ENCODE peak calls at places on chromosomes 6 and 20, in eight cellular contexts. E is cardiac fibroblast, X is uterus, K is fibroblast of lung, O is neuronal stem cell, L is lower leg skin, M is body of pancreas, Z is endothelial cell of umbilical vein. N is an unnamed sample.

GRCh38 chr20:44776977-44777376 is 31.3 kb downstream of the KCNK15 start:
- DNase-seq in M (no peak), O (peak; percentile 59), Z (peak; percentile 22), L (no peak), K (peak; percentile 23), E (peak; percentile 33), X (no peak), N (no peak)

GRCh38 chr20:60212695-60213094 is 254.5 kb downstream of the CDH26 start:
- DNase-seq in X (no peak), M (no peak), L (no peak), K (no peak), Z (no peak), E (no peak), O (no peak), N (no peak)

GRCh38 chr20:50611128-50611810 is 80.1 kb downstream of the RIPOR3 start:
- DNase-seq in Z (no peak), O (no peak), M (no peak), E (peak; percentile 18), L (no peak), K (peak; percentile 30), X (no peak), N (no peak)

GRCh38 chr6:42337985-42338572 is 113.6 kb downstream of the TRERF1 start:
- DNase-seq in O (no peak), K (no peak), X (no peak), L (no peak), M (no peak), Z (no peak), E (no peak), N (no peak)

GRCh38 chr6:143441010-143441409 is 9.5 kb downstream of the ADAT2 start:
- DNase-seq in X (no peak), L (no peak), Z (no peak), E (no peak), M (no peak), K (no peak), O (no peak), N (no peak)

GRCh38 chr6:50845499-50846108 is 26.9 kb downstream of the TFAP2B start:
- DNase-seq in L (no peak), Z (no peak), M (no peak), O (no peak), K (no peak), E (no peak), X (no peak), N (no peak)

GRCh38 chr6:128725271-128726233 is 157.4 kb upstream of the LAMA2 start:
- DNase-seq in M (no peak), O (peak; percentile 30), E (peak; percentile 68), K (peak; percentile 52), Z (peak; percentile 44), X (peak; percentile 18), L (no peak), N (no peak)

GRCh38 chr6:107962723-107963122 is 4.7 kb upstream of the SEC63 start:
- DNase-seq in K (no peak), L (no peak), E (no peak), O (no peak), M (no peak), X (no peak), Z (no peak), N (no peak)

GRCh38 chr20:33917813-33918525 is 75.7 kb upstream of the RALY start:
- DNase-seq in M (no peak), K (no peak), Z (no peak), X (no peak), L (no peak), E (peak; percentile 25), O (no peak), N (no peak)

GRCh38 chr6:129786548-129786947 is 74.6 kb downstream of the TMEM244 start:
- DNase-seq in O (no peak), M (no peak), E (no peak), Z (no peak), X (no peak), L (no peak), K (no peak), N (no peak)

GRCh38 chr6:139473239-139473701 is 98.8 kb upstream of the CITED2 start:
- DNase-seq in O (no peak), E (peak; percentile 34), L (no peak), M (peak; percentile 70), K (peak; percentile 56), X (peak; percentile 16), Z (no peak), N (no peak)

GRCh38 chr6:11143394-11144371 is 32.2 kb upstream of the ERVFRD-1 start:
- DNase-seq in E (peak; percentile 88), L (peak; percentile 95), M (peak; percentile 56), O (no peak), K (peak; percentile 95), Z (no peak), X (peak; percentile 61), N (peak; percentile 90)

GRCh38 chr20:1998715-1999114 is 4.9 kb upstream of the PDYN start:
- DNase-seq in X (no peak), E (no peak), Z (no peak), L (no peak), O (no peak), M (no peak), K (no peak), N (no peak)

GRCh38 chr6:129577691-129578090 is 132.3 kb downstream of the ARHGAP18 start:
- DNase-seq in X (no peak), O (no peak), K (peak; percentile 20), Z (peak; percentile 38), M (no peak), L (no peak), E (no peak), N (no peak)

GRCh38 chr20:17708675-17709360 is 9.1 kb downstream of the BANF2 start:
- DNase-seq in X (no peak), M (no peak), Z (no peak), O (no peak), K (no peak), L (no peak), E (no peak), N (no peak)

GRCh38 chr20:63493563-63494020 is 5.3 kb downstream of the EEF1A2 start:
- DNase-seq in M (no peak), K (no peak), E (no peak), Z (no peak), O (no peak), X (no peak), L (no peak), N (no peak)

GRCh38 chr6:138555294-138555988 is 56.1 kb upstream of the NHSL1 start:
- DNase-seq in Z (peak; percentile 79), X (no peak), O (peak; percentile 71), E (no peak), K (peak; percentile 64), L (no peak), M (no peak), N (no peak)

DNA sequence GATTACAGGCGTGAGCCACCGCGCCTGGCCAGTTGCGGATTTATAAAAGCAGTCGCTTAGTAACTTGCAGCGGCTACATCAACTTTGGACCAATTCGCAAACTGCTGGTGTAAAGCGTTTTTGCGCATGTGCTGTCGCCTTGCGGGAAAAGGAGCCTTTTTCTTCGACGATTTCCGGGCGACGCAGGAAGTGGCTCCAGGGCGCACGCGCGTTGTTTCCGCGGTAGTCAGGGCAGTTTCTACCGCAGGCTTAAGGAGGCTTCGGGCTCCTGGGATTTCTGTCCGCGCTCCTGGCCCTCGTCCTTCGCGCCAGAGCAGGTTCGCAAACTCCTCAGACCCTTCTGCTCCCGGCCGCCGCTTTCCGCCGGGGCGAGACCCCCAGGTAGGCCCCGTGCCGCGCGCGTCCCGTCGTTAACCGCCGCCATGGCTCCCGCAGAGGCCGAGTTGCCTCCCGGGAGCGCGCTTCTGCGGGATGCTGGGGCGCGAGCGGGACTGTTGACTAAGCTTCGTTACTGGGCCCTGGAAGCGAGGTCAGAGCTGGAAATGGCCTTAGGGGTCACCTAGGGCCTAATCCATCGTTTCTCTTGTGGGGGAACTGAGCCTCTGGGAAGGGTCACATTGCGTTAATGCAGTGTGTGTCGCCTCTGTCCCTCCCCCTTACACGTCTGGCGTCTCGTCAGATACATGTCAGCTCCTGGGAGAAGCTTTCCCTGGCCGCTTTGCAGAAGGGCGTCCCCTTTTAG is at the start of gene RAE1:
- DNase-seq in M (peak; percentile 93), X (peak; percentile 89), O (peak; percentile 83), Z (peak; percentile 93), L (peak; percentile 97), E (peak; percentile 95), K (peak; percentile 92), N (peak; percentile 92)
- H3K4me3 ChIP-seq in M (peak within 1 kb of the TSS; percentile 100), X (peak within 1 kb of the TSS; percentile 53), O (peak within 1 kb of the TSS; percentile 85), Z (peak within 1 kb of the TSS; percentile 79), L (peak within 1 kb of the TSS; percentile 99), E (peak within 1 kb of the TSS; percentile 68), K (peak within 1 kb of the TSS; percentile 84), N (peak within 1 kb of the TSS; percentile 79)

DNA sequence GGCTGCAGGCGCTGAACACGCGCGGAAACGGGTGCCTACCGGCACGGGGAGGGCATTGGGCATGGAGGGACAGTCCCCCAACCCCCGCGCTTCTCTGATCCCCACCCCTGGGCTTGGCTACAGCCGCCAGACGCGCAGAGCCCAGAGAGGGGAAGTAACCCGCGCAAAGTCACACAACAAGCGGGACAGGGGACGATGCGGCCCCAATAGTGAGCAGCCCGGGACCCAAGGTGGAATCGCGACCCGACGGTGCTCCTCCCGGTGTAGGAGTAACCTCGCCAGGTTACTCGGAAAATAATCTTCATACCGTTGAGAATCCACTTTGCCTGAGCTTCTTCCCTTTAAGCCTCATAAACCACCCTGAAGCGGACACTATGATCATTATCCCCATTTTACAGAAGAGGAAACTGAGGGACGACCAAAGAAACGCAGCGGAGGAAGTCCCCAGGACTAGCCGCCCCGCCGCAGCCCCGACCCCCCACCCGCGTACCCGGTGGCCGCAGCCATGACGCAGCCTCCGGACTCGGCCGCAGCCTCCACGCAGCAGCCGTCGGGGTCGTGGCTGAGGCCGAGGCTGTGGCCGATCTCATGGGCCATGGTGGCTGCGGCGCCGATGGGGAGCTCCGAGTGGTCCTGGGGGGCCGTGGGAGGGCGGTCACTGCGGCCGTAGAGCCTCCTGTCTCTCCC is 8.8 kb downstream of the ADAM33 start:
- DNase-seq in Z (no peak), X (no peak), O (no peak), K (no peak), E (no peak), M (no peak), L (no peak), N (no peak)
- H3K4me3 ChIP-seq in Z (no peak overlapping the region), X (no peak overlapping the region), O (no peak overlapping the region), K (no peak overlapping the region), E (no peak overlapping the region), M (no peak overlapping the region), L (no peak overlapping the region), N (no peak overlapping the region)

GRCh38 chr6:84358581-84358980 is 131.1 kb upstream of the CEP162 start:
- DNase-seq in K (no peak), O (no peak), L (no peak), X (no peak), M (no peak), Z (no peak), E (no peak), N (no peak)
- H3K4me3 ChIP-seq in K (no peak overlapping the region), O (no peak overlapping the region), L (no peak overlapping the region), X (no peak overlapping the region), M (no peak overlapping the region), Z (no peak overlapping the region), E (no peak overlapping the region), N (no peak overlapping the region)

DNA sequence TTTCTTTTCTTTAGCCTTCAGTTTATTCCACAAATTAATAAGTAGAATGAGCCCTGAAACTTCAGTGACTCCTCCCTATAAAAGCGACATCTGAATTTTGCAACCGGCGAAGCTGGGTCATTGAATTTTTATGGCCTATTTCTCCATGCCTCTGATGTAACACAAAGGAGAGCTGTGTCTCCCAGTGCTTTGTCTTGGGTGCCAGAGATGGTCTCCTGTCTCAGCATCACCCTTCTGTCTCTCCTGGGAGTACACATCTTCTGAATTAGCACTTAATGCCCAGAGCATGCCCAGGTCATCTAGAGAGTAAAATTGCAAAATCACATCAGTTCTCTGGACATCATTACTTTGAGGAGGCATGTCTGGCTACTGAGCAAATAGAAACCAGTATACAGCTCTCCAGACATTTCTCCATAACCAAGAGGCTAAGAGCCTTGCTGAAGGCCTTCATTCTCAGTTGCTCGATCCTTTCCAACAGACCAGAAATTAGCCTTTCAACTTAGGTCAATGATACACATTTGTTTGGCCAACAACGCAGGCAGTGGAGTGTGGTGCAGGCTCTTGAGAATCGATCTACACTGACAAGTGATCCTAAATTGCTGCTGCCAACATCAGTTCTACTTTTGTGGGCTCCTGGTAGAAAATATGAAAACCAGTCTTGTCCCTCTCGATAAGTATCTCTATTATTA is 176.0 kb upstream of the FOXQ1 start:
- DNase-seq in Z (no peak), K (no peak), X (no peak), L (no peak), M (no peak), O (no peak), E (no peak), N (no peak)
- H3K4me3 ChIP-seq in Z (no peak overlapping the region), K (peak overlapping the region; percentile 3), X (no peak overlapping the region), L (no peak overlapping the region), M (no peak overlapping the region), O (no peak overlapping the region), E (no peak overlapping the region), N (no peak overlapping the region)